ENCODE peak calls at places on chromosomes 3 and 15, in five cellular contexts. S, L, Z, Q and K are unnamed samples.
A peak's percentile ranks its signal among the peaks of the same experiment; 100 is the strongest.

GRCh38 chr3:166444756-166445155 is 607.5 kb upstream of the BCHE start:
- DNase-seq in S (peak; percentile 97), L (no peak), Z (no peak), Q (no peak), K (no peak)

GRCh38 chr3:63364909-63365308 is 86.8 kb downstream of the SYNPR start:
- DNase-seq in S (peak; percentile 9), L (no peak), Z (no peak), Q (peak; percentile 63), K (no peak)

GRCh38 chr3:125045965-125046364 is 9.8 kb downstream of the HEG1 start:
- DNase-seq in S (peak; percentile 81), L (no peak), Z (no peak), Q (no peak), K (no peak)

GRCh38 chr15:40930430-40931299 is 1.5 kb downstream of the DLL4 start:
- DNase-seq in S (peak; percentile 30), L (peak; percentile 81), Z (no peak), Q (peak; percentile 77), K (no peak)

GRCh38 chr3:155308831-155309230 is 15.3 kb upstream of the STRIT1 start:
- DNase-seq in S (peak; percentile 70), L (no peak), Z (no peak), Q (no peak), K (no peak)

GRCh38 chr3:126245811-126246727 is 65.7 kb upstream of the ALDH1L1 start:
- DNase-seq in S (peak; percentile 37), L (peak; percentile 43), Z (no peak), Q (peak; percentile 36), K (no peak)

GRCh38 chr3:129616713-129617112 is 10.2 kb upstream of the PLXND1 start:
- DNase-seq in S (peak; percentile 35), L (no peak), Z (no peak), Q (no peak), K (no peak)

GRCh38 chr15:57485869-57486268 is 105.8 kb upstream of the MYZAP start:
- DNase-seq in S (peak; percentile 95), L (no peak), Z (no peak), Q (peak; percentile 39), K (peak; percentile 52)

GRCh38 chr3:157529751-157530150 is 26.5 kb upstream of the VEPH1 start:
- DNase-seq in S (no peak), L (no peak), Z (no peak), Q (no peak), K (no peak)

GRCh38 chr15:73325191-73325980 is 43.4 kb downstream of the HCN4 start:
- DNase-seq in S (no peak), L (peak; percentile 33), Z (no peak), Q (no peak), K (peak; percentile 44)

GRCh38 chr15:101091080-101092017 is 160.5 kb downstream of the CHSY1 start:
- DNase-seq in S (no peak), L (no peak), Z (peak; percentile 82), Q (no peak), K (peak; percentile 49)

GRCh38 chr3:143685483-143685882 is 162.8 kb downstream of the SLC9A9 start:
- DNase-seq in S (no peak), L (no peak), Z (no peak), Q (no peak), K (no peak)

GRCh38 chr3:182621435-182622240 is 171.7 kb upstream of the ATP11B start:
- DNase-seq in S (no peak), L (no peak), Z (no peak), Q (peak; percentile 25), K (no peak)

GRCh38 chr3:15032650-15033049 is 32.5 kb downstream of the MRPS25 start:
- DNase-seq in S (no peak), L (no peak), Z (no peak), Q (no peak), K (no peak)

GRCh38 chr3:52210550-52211046 is 12.6 kb downstream of the ALAS1 start:
- DNase-seq in S (peak; percentile 95), L (no peak), Z (no peak), Q (no peak), K (no peak)

GRCh38 chr15:101558217-101558941 is 68.9 kb upstream of the PCSK6 start:
- DNase-seq in S (peak; percentile 41), L (no peak), Z (no peak), Q (no peak), K (no peak)

GRCh38 chr15:53976844-53977392 is 1.3 kb upstream of the UNC13C start:
- DNase-seq in S (peak; percentile 7), L (no peak), Z (no peak), Q (peak; percentile 74), K (no peak)

GRCh38 chr3:115806501-115806900 is 183.2 kb downstream of the GAP43 start:
- DNase-seq in S (no peak), L (no peak), Z (no peak), Q (no peak), K (no peak)

GRCh38 chr3:173976281-173976680 is 578.7 kb downstream of the NLGN1 start:
- DNase-seq in S (no peak), L (no peak), Z (no peak), Q (no peak), K (no peak)

GRCh38 chr15:31302029-31302657 is 24.5 kb upstream of the KLF13 start:
- DNase-seq in S (no peak), L (peak; percentile 14), Z (peak; percentile 55), Q (no peak), K (no peak)

GRCh38 chr15:67794832-67795574 is 30.3 kb upstream of the SKOR1 start:
- DNase-seq in S (no peak), L (peak; percentile 77), Z (peak; percentile 7), Q (no peak), K (no peak)

GRCh38 chr15:91593653-91594052 is 259.9 kb upstream of the SLCO3A1 start:
- DNase-seq in S (no peak), L (no peak), Z (no peak), Q (no peak), K (no peak)

GRCh38 chr3:174949523-174949922 is 90.4 kb downstream of the NAALADL2 start:
- DNase-seq in S (peak; percentile 59), L (no peak), Z (no peak), Q (no peak), K (no peak)

GRCh38 chr3:55709411-55709997 is 222.4 kb upstream of the WNT5A start:
- DNase-seq in S (no peak), L (no peak), Z (no peak), Q (no peak), K (no peak)

GRCh38 chr3:113232367-113232766 is 21.0 kb downstream of the BOC start:
- DNase-seq in S (no peak), L (no peak), Z (no peak), Q (no peak), K (no peak)

GRCh38 chr3:4060608-4061007 is 242.6 kb upstream of the SETMAR start:
- DNase-seq in S (peak; percentile 69), L (no peak), Z (no peak), Q (no peak), K (no peak)

GRCh38 chr15:36161781-36162212 is 417.6 kb upstream of the CDIN1 start:
- DNase-seq in S (peak; percentile 35), L (no peak), Z (peak; percentile 71), Q (no peak), K (no peak)

GRCh38 chr3:99954914-99955644 is 137.4 kb downstream of the CMSS1 start:
- DNase-seq in S (no peak), L (no peak), Z (no peak), Q (peak; percentile 32), K (no peak)

GRCh38 chr15:78162038-78162437 is 12.9 kb downstream of the IDH3A start:
- DNase-seq in S (no peak), L (peak; percentile 35), Z (no peak), Q (no peak), K (peak; percentile 37)

GRCh38 chr3:172065534-172065933 is 26.2 kb downstream of the FNDC3B start:
- DNase-seq in S (no peak), L (no peak), Z (no peak), Q (no peak), K (no peak)

GRCh38 chr15:75420698-75421097 is 30.8 kb downstream of the SIN3A start:
- DNase-seq in S (peak; percentile 68), L (no peak), Z (no peak), Q (no peak), K (no peak)

GRCh38 chr3:138640537-138640936 is 32.0 kb downstream of the FAIM start:
- DNase-seq in S (peak; percentile 22), L (no peak), Z (no peak), Q (no peak), K (no peak)

GRCh38 chr15:41937568-41937923 is 34.8 kb downstream of the EHD4 start:
- DNase-seq in S (no peak), L (no peak), Z (no peak), Q (no peak), K (no peak)

GRCh38 chr3:127211118-127212060 is 18.5 kb downstream of the PRR23E start:
- DNase-seq in S (no peak), L (no peak), Z (peak; percentile 30), Q (no peak), K (no peak)

GRCh38 chr3:45084820-45085816 is 59.0 kb downstream of the CLEC3B start:
- DNase-seq in S (peak; percentile 54), L (no peak), Z (no peak), Q (no peak), K (no peak)

GRCh38 chr3:29683306-29683993 is 402.6 kb downstream of the RBMS3 start:
- DNase-seq in S (peak; percentile 64), L (no peak), Z (no peak), Q (peak; percentile 84), K (no peak)

GRCh38 chr3:172856766-172857742 is 106.5 kb downstream of the ECT2 start:
- DNase-seq in S (no peak), L (no peak), Z (peak; percentile 63), Q (peak; percentile 81), K (no peak)

GRCh38 chr3:33956211-33956610 is 157.8 kb downstream of the PDCD6IP start:
- DNase-seq in S (no peak), L (no peak), Z (no peak), Q (no peak), K (no peak)